ENCODE peak calls at places on chromosomes 11 and 22, in four cellular contexts. One of them, this sample, is unnamed.
A peak's percentile ranks its signal among the peaks of the same experiment; 100 is the strongest.

GRCh38 chr11:103051986-103052385 is 40.0 kb downstream of the DCUN1D5 start:
- DNase-seq in K562: no peak
- DNase-seq in H1: no peak
- DNase-seq in SK-N-SH: no peak
- DNase-seq in this sample: no peak

GRCh38 chr11:34948721-34949120 is 32.3 kb downstream of the PDHX start:
- DNase-seq in SK-N-SH: no peak
- DNase-seq in H1: no peak
- DNase-seq in K562: no peak
- DNase-seq in this sample: no peak

GRCh38 chr11:103596323-103596722 is 440.1 kb upstream of the DDI1 start:
- DNase-seq in K562: no peak
- DNase-seq in H1: no peak
- DNase-seq in SK-N-SH: no peak
- DNase-seq in this sample: no peak

GRCh38 chr11:63920870-63921417 is 4.0 kb upstream of the RCOR2 start:
- DNase-seq in H1: peak; percentile 94
- DNase-seq in SK-N-SH: no peak
- DNase-seq in K562: peak; percentile 73
- DNase-seq in this sample: no peak

GRCh38 chr22:47090591-47091240 is 328.3 kb downstream of the TBC1D22A start:
- DNase-seq in H1: peak; percentile 62
- DNase-seq in K562: peak; percentile 86
- DNase-seq in SK-N-SH: no peak
- DNase-seq in this sample: no peak

GRCh38 chr11:9250139-9250582 is 15.0 kb downstream of the DENND5A start:
- DNase-seq in H1: no peak
- DNase-seq in SK-N-SH: no peak
- DNase-seq in K562: peak; percentile 41
- DNase-seq in this sample: no peak

GRCh38 chr11:20112291-20113146 is 47.8 kb downstream of the DBX1 start:
- DNase-seq in K562: peak; percentile 87
- DNase-seq in SK-N-SH: peak; percentile 44
- DNase-seq in H1: no peak
- DNase-seq in this sample: no peak

GRCh38 chr11:109783017-109783416 is 310.2 kb upstream of the ZC3H12C start:
- DNase-seq in H1: no peak
- DNase-seq in SK-N-SH: no peak
- DNase-seq in K562: no peak
- DNase-seq in this sample: no peak

GRCh38 chr11:17765381-17766359 is 31.1 kb downstream of the KCNC1 start:
- DNase-seq in H1: no peak
- DNase-seq in K562: peak; percentile 30
- DNase-seq in SK-N-SH: peak; percentile 62
- DNase-seq in this sample: peak; percentile 60

GRCh38 chr22:36419177-36419911 is 31.6 kb upstream of the MYH9 start:
- DNase-seq in SK-N-SH: no peak
- DNase-seq in K562: peak; percentile 80
- DNase-seq in H1: peak; percentile 51
- DNase-seq in this sample: peak; percentile 60

GRCh38 chr22:46262449-46263207 is 515 bp downstream of the PKDREJ start:
- DNase-seq in K562: no peak
- DNase-seq in H1: peak; percentile 90
- DNase-seq in SK-N-SH: no peak
- DNase-seq in this sample: peak; percentile 90

GRCh38 chr22:45007946-45008852 is 1.6 kb downstream of the PHF21B start:
- DNase-seq in K562: peak; percentile 24
- DNase-seq in SK-N-SH: peak; percentile 64
- DNase-seq in H1: peak; percentile 80
- DNase-seq in this sample: no peak

GRCh38 chr22:29690481-29690880 is 29.3 kb upstream of the CABP7 start:
- DNase-seq in SK-N-SH: no peak
- DNase-seq in K562: no peak
- DNase-seq in H1: no peak
- DNase-seq in this sample: no peak

GRCh38 chr22:36595968-36596367 is 67.0 kb upstream of the EIF3D start:
- DNase-seq in SK-N-SH: no peak
- DNase-seq in K562: no peak
- DNase-seq in H1: no peak
- DNase-seq in this sample: no peak

GRCh38 chr11:73380321-73380720 is 4.1 kb downstream of the RELT start:
- DNase-seq in K562: no peak
- DNase-seq in H1: no peak
- DNase-seq in SK-N-SH: no peak
- DNase-seq in this sample: no peak

GRCh38 chr22:38481162-38481870 is 13.4 kb downstream of the KDELR3 start:
- DNase-seq in H1: no peak
- DNase-seq in SK-N-SH: no peak
- DNase-seq in K562: no peak
- DNase-seq in this sample: no peak

GRCh38 chr11:73982595-73982989 is at the start of gene UCP2:
- DNase-seq in SK-N-SH: peak; percentile 95
- DNase-seq in H1: no peak
- DNase-seq in K562: peak; percentile 94
- DNase-seq in this sample: peak; percentile 98

GRCh38 chr11:63670738-63671321 is 346 bp downstream of the ATL3 start:
- DNase-seq in K562: peak; percentile 56
- DNase-seq in SK-N-SH: peak; percentile 84
- DNase-seq in H1: peak; percentile 66
- DNase-seq in this sample: peak; percentile 93

GRCh38 chr11:31214337-31214736 is 155.2 kb downstream of the DCDC1 start:
- DNase-seq in SK-N-SH: no peak
- DNase-seq in K562: peak; percentile 4
- DNase-seq in H1: no peak
- DNase-seq in this sample: no peak

GRCh38 chr11:66291303-66291705 is 390 bp upstream of the TMEM151A start:
- DNase-seq in SK-N-SH: peak; percentile 52
- DNase-seq in K562: no peak
- DNase-seq in H1: peak; percentile 57
- DNase-seq in this sample: no peak
- H3K27ac ChIP-seq in SK-N-SH: peak overlapping the region; percentile 50
- H3K27ac ChIP-seq in K562: no peak overlapping the region
- H3K27ac ChIP-seq in H1: no peak overlapping the region
- H3K27ac ChIP-seq in this sample: no peak overlapping the region

GRCh38 chr11:76159983-76160661 is 46.2 kb downstream of the WNT11 start:
- DNase-seq in H1: no peak
- DNase-seq in SK-N-SH: peak; percentile 39
- DNase-seq in K562: no peak
- DNase-seq in this sample: no peak
- TF ChIP-seq EP300 in H1: no peak
- TF ChIP-seq EP300 in SK-N-SH: no peak
- TF ChIP-seq EP300 in K562: no peak
- TF ChIP-seq EP300 in this sample: no peak

GRCh38 chr11:75068559-75068958 is 28.1 kb downstream of the OR2AT4 start:
- DNase-seq in SK-N-SH: no peak
- DNase-seq in K562: no peak
- DNase-seq in H1: no peak
- DNase-seq in this sample: no peak

GRCh38 chr11:75072582-75072981 is 24.1 kb downstream of the OR2AT4 start:
- DNase-seq in H1: no peak
- DNase-seq in K562: peak; percentile 30
- DNase-seq in SK-N-SH: no peak
- DNase-seq in this sample: no peak

GRCh38 chr11:75068993-75069392 is 27.7 kb downstream of the OR2AT4 start:
- DNase-seq in H1: no peak
- DNase-seq in SK-N-SH: no peak
- DNase-seq in K562: no peak
- DNase-seq in this sample: no peak

GRCh38 chr11:75066061-75066460 is 30.6 kb downstream of the OR2AT4 start:
- DNase-seq in K562: no peak
- DNase-seq in H1: no peak
- DNase-seq in SK-N-SH: no peak
- DNase-seq in this sample: no peak

GRCh38 chr11:75069473-75069872 is 27.2 kb downstream of the OR2AT4 start:
- DNase-seq in K562: no peak
- DNase-seq in SK-N-SH: no peak
- DNase-seq in H1: no peak
- DNase-seq in this sample: no peak
- H3K27ac ChIP-seq in K562: no peak overlapping the region
- H3K27ac ChIP-seq in SK-N-SH: no peak overlapping the region
- H3K27ac ChIP-seq in H1: no peak overlapping the region
- H3K27ac ChIP-seq in this sample: no peak overlapping the region

GRCh38 chr22:43377486-43377995 is 34.3 kb upstream of the MPPED1 start:
- DNase-seq in H1: no peak
- DNase-seq in K562: no peak
- DNase-seq in SK-N-SH: no peak
- DNase-seq in this sample: no peak

GRCh38 chr22:43375951-43376455 is 32.8 kb upstream of the SCUBE1 start:
- DNase-seq in K562: no peak
- DNase-seq in H1: no peak
- DNase-seq in SK-N-SH: no peak
- DNase-seq in this sample: no peak

GRCh38 chr22:43381693-43382092 is 30.1 kb upstream of the MPPED1 start:
- DNase-seq in SK-N-SH: no peak
- DNase-seq in H1: no peak
- DNase-seq in K562: no peak
- DNase-seq in this sample: no peak

GRCh38 chr22:43378011-43378704 is 33.7 kb upstream of the MPPED1 start:
- DNase-seq in H1: no peak
- DNase-seq in K562: no peak
- DNase-seq in SK-N-SH: no peak
- DNase-seq in this sample: no peak

DNA sequence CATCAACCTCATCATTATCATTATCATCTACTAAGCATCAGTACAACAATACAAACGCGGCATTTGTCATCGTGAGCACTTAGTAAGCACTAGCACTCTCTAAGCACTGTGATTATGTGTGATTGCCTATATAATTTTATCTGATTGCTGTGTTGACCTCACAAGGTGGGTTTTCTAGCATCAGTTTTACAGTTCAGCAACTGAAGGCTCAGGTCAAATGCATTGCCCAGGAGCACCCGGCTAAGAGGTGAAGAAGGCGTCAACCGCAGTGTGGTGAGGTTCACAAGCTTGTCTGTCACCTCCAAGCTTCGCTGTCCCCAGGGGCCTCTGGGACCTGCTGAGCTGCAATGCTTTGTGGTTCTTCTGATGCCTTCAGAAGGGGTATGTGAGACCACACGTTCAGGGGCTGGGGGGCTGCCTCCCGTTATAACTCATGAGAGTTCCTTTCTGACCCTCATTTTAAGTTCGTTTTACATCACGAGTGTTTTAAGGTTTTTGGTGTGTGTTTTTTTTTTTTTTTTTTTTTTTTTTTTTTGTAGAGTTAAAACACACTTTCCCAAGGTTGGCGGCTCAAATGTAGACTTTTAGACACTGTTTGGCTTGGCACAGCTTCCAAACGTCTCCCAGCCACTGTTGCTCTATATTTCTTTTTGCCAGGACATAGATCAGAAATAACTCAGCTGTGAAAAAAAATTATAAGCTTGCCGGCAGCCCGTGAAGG is 33.8 kb upstream of the SCUBE1 start:
- DNase-seq in SK-N-SH: no peak
- DNase-seq in H1: no peak
- DNase-seq in K562: no peak
- DNase-seq in this sample: no peak
- TF ChIP-seq EP300 in SK-N-SH: no peak
- TF ChIP-seq EP300 in H1: no peak
- TF ChIP-seq EP300 in K562: no peak
- TF ChIP-seq EP300 in this sample: no peak

DNA sequence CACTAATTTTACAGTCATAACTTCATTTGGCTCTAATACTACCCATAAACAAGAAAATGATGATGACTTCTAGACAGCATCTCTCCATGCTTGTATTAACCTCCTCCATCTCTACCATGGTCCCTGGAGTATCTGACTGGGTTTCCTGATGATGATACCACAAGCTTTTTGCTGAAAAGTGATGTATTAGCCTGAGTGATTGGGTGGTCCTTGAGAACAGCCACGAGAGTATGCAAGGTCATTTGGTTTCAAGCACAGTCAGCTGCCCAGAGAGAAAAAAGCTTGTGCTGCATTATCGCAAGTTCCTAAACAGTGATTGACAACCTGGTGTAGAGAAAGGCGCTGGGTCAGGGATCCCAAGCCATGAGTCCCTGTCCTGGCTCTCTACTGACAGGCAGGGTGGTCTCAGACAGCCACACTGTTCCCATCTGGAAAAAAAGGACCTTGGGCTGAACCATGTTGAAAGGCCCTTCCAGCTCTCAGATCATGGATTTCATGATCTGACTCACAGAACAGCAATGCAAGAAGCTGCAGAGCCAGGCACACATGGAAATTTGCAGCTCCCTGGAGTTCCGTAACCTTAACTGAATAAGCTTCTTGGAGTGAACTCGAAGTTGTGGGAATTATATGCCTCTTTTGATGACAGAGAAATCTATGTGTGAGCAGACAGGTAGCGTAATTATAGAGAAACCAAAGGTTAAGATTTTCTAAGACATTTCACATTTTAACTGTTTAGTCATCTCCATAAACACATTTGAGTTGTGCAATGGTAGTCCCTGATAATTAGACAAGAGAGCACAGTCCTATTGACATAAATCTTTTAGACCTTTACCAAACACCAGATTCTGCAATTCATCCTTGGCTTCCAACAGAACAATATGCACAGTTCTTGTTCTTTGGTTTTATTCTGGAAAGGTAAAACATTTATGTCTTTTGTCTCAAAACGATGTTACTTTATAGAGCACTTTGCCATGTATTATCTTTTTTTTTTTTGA is 54.1 kb upstream of the UBASH3B start:
- DNase-seq in SK-N-SH: no peak
- DNase-seq in K562: no peak
- DNase-seq in H1: no peak
- DNase-seq in this sample: no peak
- H3K27ac ChIP-seq in SK-N-SH: no peak overlapping the region
- H3K27ac ChIP-seq in K562: no peak overlapping the region
- H3K27ac ChIP-seq in H1: no peak overlapping the region
- H3K27ac ChIP-seq in this sample: no peak overlapping the region

This sample was measured in upper lobe of left lung.